ENCODE peak calls at places on chromosomes 13 and 19, in six cellular contexts. R is tibial nerve, O is GM23338, L is posterior cingulate gyrus, D is Caco-2, B is kidney tubule cell. X is an unnamed sample.
A peak's percentile ranks its signal among the peaks of the same experiment; 100 is the strongest.

GRCh38 chr13:66617786-66618185 is 612.4 kb downstream of the PCDH9 start:
- DNase-seq in O (peak; percentile 1), D (no peak), B (no peak), R (no peak), L (no peak), X (no peak)

GRCh38 chr19:4550018-4550417 is 9.5 kb downstream of the SEMA6B start:
- DNase-seq in O (no peak), R (no peak), L (no peak), D (no peak), B (no peak), X (no peak)

GRCh38 chr13:102470283-102470920 is 68.6 kb upstream of the FGF14 start:
- DNase-seq in B (no peak), D (no peak), R (no peak), L (no peak), O (no peak), X (no peak)

GRCh38 chr19:55460670-55461258 is 678 bp downstream of the ISOC2 start:
- DNase-seq in D (peak; percentile 86), L (peak; percentile 54), B (peak; percentile 62), R (peak; percentile 83), O (peak; percentile 97), X (no peak)

GRCh38 chr13:41418027-41418426 is 39.3 kb upstream of the RGCC start:
- DNase-seq in O (no peak), L (no peak), R (no peak), B (no peak), D (no peak), X (peak; percentile 23)

GRCh38 chr13:27641711-27642502 is 20.2 kb downstream of the POLR1D start:
- DNase-seq in L (no peak), R (no peak), B (peak; percentile 17), O (no peak), D (no peak), X (no peak)

GRCh38 chr13:98922306-98922705 is 55.6 kb downstream of the DOCK9 start:
- DNase-seq in R (no peak), D (no peak), O (no peak), B (no peak), L (no peak), X (no peak)

GRCh38 chr19:17205237-17206140 is 9.7 kb upstream of the USE1 start:
- DNase-seq in L (peak; percentile 60), R (no peak), B (peak; percentile 41), D (peak; percentile 59), O (peak; percentile 90), X (no peak)

GRCh38 chr13:37656247-37656940 is 57.8 kb upstream of the POSTN start:
- DNase-seq in O (no peak), B (peak; percentile 99), D (no peak), L (no peak), R (no peak), X (peak; percentile 92)

X was measured in SJSA1.